ENCODE peak calls at places on chromosomes 3 and 15, in five cellular contexts. One of them, this sample, is unnamed.

GRCh38 chr15:31488437-31489204 is 162.0 kb downstream of the KLF13 start:
- DNase-seq in gastrocnemius medialis: peak
- DNase-seq in IMR-90: peak
- DNase-seq in cardiac muscle cell: peak
- DNase-seq in uterus: peak
- DNase-seq in this sample: no peak

GRCh38 chr15:66907826-66908502 is 157.4 kb upstream of the SMAD3 start:
- DNase-seq in uterus: no peak
- DNase-seq in gastrocnemius medialis: peak
- DNase-seq in cardiac muscle cell: peak
- DNase-seq in IMR-90: peak
- DNase-seq in this sample: peak

GRCh38 chr15:35060591-35060990 is 24.5 kb downstream of the NANOGP8 start:
- DNase-seq in gastrocnemius medialis: no peak
- DNase-seq in uterus: no peak
- DNase-seq in cardiac muscle cell: no peak
- DNase-seq in IMR-90: no peak
- DNase-seq in this sample: no peak

GRCh38 chr3:7095116-7095515 is 234.2 kb downstream of the GRM7 start:
- DNase-seq in cardiac muscle cell: no peak
- DNase-seq in gastrocnemius medialis: no peak
- DNase-seq in uterus: no peak
- DNase-seq in IMR-90: no peak
- DNase-seq in this sample: no peak

GRCh38 chr3:195260286-195260905 is 10.6 kb downstream of the XXYLT1 start:
- DNase-seq in uterus: no peak
- DNase-seq in cardiac muscle cell: no peak
- DNase-seq in gastrocnemius medialis: peak
- DNase-seq in IMR-90: no peak
- DNase-seq in this sample: no peak

GRCh38 chr3:98540346-98540745 is 8.6 kb downstream of the GPR15 start:
- DNase-seq in uterus: no peak
- DNase-seq in cardiac muscle cell: no peak
- DNase-seq in IMR-90: no peak
- DNase-seq in gastrocnemius medialis: no peak
- DNase-seq in this sample: no peak

GRCh38 chr15:99507016-99507731 is 58.6 kb upstream of the MEF2A start:
- DNase-seq in IMR-90: peak
- DNase-seq in gastrocnemius medialis: peak
- DNase-seq in cardiac muscle cell: peak
- DNase-seq in uterus: peak
- DNase-seq in this sample: peak

GRCh38 chr3:187208159-187208558 is 10.9 kb downstream of the RTP1 start:
- DNase-seq in cardiac muscle cell: peak
- DNase-seq in uterus: no peak
- DNase-seq in IMR-90: peak
- DNase-seq in gastrocnemius medialis: no peak
- DNase-seq in this sample: no peak

GRCh38 chr15:63860161-63860954 is 26.6 kb upstream of the HERC1 start:
- DNase-seq in gastrocnemius medialis: no peak
- DNase-seq in IMR-90: no peak
- DNase-seq in cardiac muscle cell: no peak
- DNase-seq in uterus: no peak
- DNase-seq in this sample: no peak

GRCh38 chr3:137762674-137763593 is 1.2 kb upstream of the SOX14 start:
- DNase-seq in IMR-90: no peak
- DNase-seq in cardiac muscle cell: no peak
- DNase-seq in uterus: no peak
- DNase-seq in gastrocnemius medialis: no peak
- DNase-seq in this sample: no peak

GRCh38 chr3:142961539-142961938 is 1.9 kb downstream of the PAQR9 start:
- DNase-seq in uterus: no peak
- DNase-seq in gastrocnemius medialis: no peak
- DNase-seq in IMR-90: no peak
- DNase-seq in cardiac muscle cell: no peak
- DNase-seq in this sample: no peak

GRCh38 chr3:142500211-142500610 is 52.4 kb upstream of the XRN1 start:
- DNase-seq in cardiac muscle cell: no peak
- DNase-seq in uterus: no peak
- DNase-seq in gastrocnemius medialis: no peak
- DNase-seq in IMR-90: peak
- DNase-seq in this sample: no peak

GRCh38 chr3:143083781-143084180 is 35.8 kb upstream of the CHST2 start:
- DNase-seq in uterus: no peak
- DNase-seq in gastrocnemius medialis: no peak
- DNase-seq in IMR-90: no peak
- DNase-seq in cardiac muscle cell: no peak
- DNase-seq in this sample: no peak

GRCh38 chr3:73955671-73956070 is 330.9 kb upstream of the PDZRN3 start:
- DNase-seq in IMR-90: no peak
- DNase-seq in gastrocnemius medialis: no peak
- DNase-seq in uterus: no peak
- DNase-seq in cardiac muscle cell: no peak
- DNase-seq in this sample: no peak

GRCh38 chr3:38168151-38168987 is 3.0 kb downstream of the OXSR1 start:
- DNase-seq in IMR-90: peak
- DNase-seq in uterus: no peak
- DNase-seq in cardiac muscle cell: peak
- DNase-seq in gastrocnemius medialis: no peak
- DNase-seq in this sample: no peak

GRCh38 chr3:49723301-49723630 is 485 bp downstream of the GMPPB start:
- DNase-seq in gastrocnemius medialis: peak
- DNase-seq in cardiac muscle cell: peak
- DNase-seq in uterus: peak
- DNase-seq in IMR-90: peak
- DNase-seq in this sample: peak

GRCh38 chr15:25179673-25180511 is 225.1 kb downstream of the SNRPN start:
- DNase-seq in gastrocnemius medialis: no peak
- DNase-seq in uterus: peak
- DNase-seq in cardiac muscle cell: no peak
- DNase-seq in IMR-90: no peak
- DNase-seq in this sample: peak

GRCh38 chr3:188712257-188712924 is 459.4 kb upstream of the TPRG1 start:
- DNase-seq in IMR-90: peak
- DNase-seq in uterus: no peak
- DNase-seq in cardiac muscle cell: peak
- DNase-seq in gastrocnemius medialis: no peak
- DNase-seq in this sample: no peak

GRCh38 chr15:101528108-101528916 is 38.8 kb upstream of the PCSK6 start:
- DNase-seq in uterus: peak
- DNase-seq in gastrocnemius medialis: peak
- DNase-seq in cardiac muscle cell: peak
- DNase-seq in IMR-90: no peak
- DNase-seq in this sample: peak

GRCh38 chr3:41424543-41425300 is 225.4 kb downstream of the CTNNB1 start:
- DNase-seq in cardiac muscle cell: no peak
- DNase-seq in gastrocnemius medialis: no peak
- DNase-seq in uterus: no peak
- DNase-seq in IMR-90: no peak
- DNase-seq in this sample: no peak

GRCh38 chr3:187750041-187750512 is 4.8 kb upstream of the BCL6 start:
- DNase-seq in gastrocnemius medialis: peak
- DNase-seq in uterus: no peak
- DNase-seq in cardiac muscle cell: peak
- DNase-seq in IMR-90: peak
- DNase-seq in this sample: no peak

GRCh38 chr15:63712828-63713520 is 115.8 kb downstream of the FBXL22 start:
- DNase-seq in uterus: no peak
- DNase-seq in cardiac muscle cell: no peak
- DNase-seq in IMR-90: no peak
- DNase-seq in gastrocnemius medialis: no peak
- DNase-seq in this sample: no peak

GRCh38 chr15:84846269-84846668 is 29.1 kb downstream of the ALPK3 start:
- DNase-seq in cardiac muscle cell: no peak
- DNase-seq in uterus: no peak
- DNase-seq in gastrocnemius medialis: no peak
- DNase-seq in IMR-90: no peak
- DNase-seq in this sample: no peak

GRCh38 chr3:127853681-127854080 is 31.4 kb upstream of the MGLL start:
- DNase-seq in IMR-90: no peak
- DNase-seq in cardiac muscle cell: no peak
- DNase-seq in gastrocnemius medialis: no peak
- DNase-seq in uterus: no peak
- DNase-seq in this sample: no peak

GRCh38 chr3:127676456-127676855 is 3.7 kb downstream of the ABTB1 start:
- DNase-seq in gastrocnemius medialis: peak
- DNase-seq in uterus: no peak
- DNase-seq in cardiac muscle cell: no peak
- DNase-seq in IMR-90: no peak
- DNase-seq in this sample: no peak

GRCh38 chr3:101259485-101260341 is 60.7 kb downstream of the IMPG2 start:
- DNase-seq in IMR-90: no peak
- DNase-seq in gastrocnemius medialis: no peak
- DNase-seq in uterus: no peak
- DNase-seq in cardiac muscle cell: no peak
- DNase-seq in this sample: no peak

GRCh38 chr3:66803206-66803605 is 194.9 kb upstream of the KBTBD8 start:
- DNase-seq in IMR-90: no peak
- DNase-seq in uterus: no peak
- DNase-seq in gastrocnemius medialis: no peak
- DNase-seq in cardiac muscle cell: no peak
- DNase-seq in this sample: no peak
- TF ChIP-seq CTCF in IMR-90: peak
- TF ChIP-seq CTCF in uterus: no peak
- TF ChIP-seq CTCF in gastrocnemius medialis: no peak
- TF ChIP-seq CTCF in cardiac muscle cell: peak
- TF ChIP-seq CTCF in this sample: no peak

GRCh38 chr15:75127186-75127585 is 74.5 kb upstream of the C15orf39 start:
- DNase-seq in gastrocnemius medialis: no peak
- DNase-seq in uterus: no peak
- DNase-seq in cardiac muscle cell: no peak
- DNase-seq in IMR-90: no peak
- DNase-seq in this sample: no peak
- H3K27ac ChIP-seq in gastrocnemius medialis: no peak
- H3K27ac ChIP-seq in uterus: no peak
- H3K27ac ChIP-seq in cardiac muscle cell: no peak
- H3K27ac ChIP-seq in IMR-90: no peak
- H3K27ac ChIP-seq in this sample: no peak

GRCh38 chr3:147422226-147422933 is 13.2 kb downstream of the ZIC1 start:
- DNase-seq in gastrocnemius medialis: no peak
- DNase-seq in uterus: no peak
- DNase-seq in cardiac muscle cell: no peak
- DNase-seq in IMR-90: no peak
- DNase-seq in this sample: no peak
- H3K4me3 ChIP-seq in gastrocnemius medialis: no peak
- H3K4me3 ChIP-seq in uterus: no peak
- H3K4me3 ChIP-seq in cardiac muscle cell: no peak
- H3K4me3 ChIP-seq in IMR-90: no peak
- H3K4me3 ChIP-seq in this sample: no peak

GRCh38 chr3:25962255-25962654 is 172.4 kb downstream of the OXSM start:
- DNase-seq in cardiac muscle cell: no peak
- DNase-seq in uterus: no peak
- DNase-seq in gastrocnemius medialis: no peak
- DNase-seq in IMR-90: no peak
- DNase-seq in this sample: no peak
- TF ChIP-seq CTCF in cardiac muscle cell: no peak
- TF ChIP-seq CTCF in uterus: no peak
- TF ChIP-seq CTCF in gastrocnemius medialis: no peak
- TF ChIP-seq CTCF in IMR-90: no peak
- TF ChIP-seq CTCF in this sample: no peak

DNA sequence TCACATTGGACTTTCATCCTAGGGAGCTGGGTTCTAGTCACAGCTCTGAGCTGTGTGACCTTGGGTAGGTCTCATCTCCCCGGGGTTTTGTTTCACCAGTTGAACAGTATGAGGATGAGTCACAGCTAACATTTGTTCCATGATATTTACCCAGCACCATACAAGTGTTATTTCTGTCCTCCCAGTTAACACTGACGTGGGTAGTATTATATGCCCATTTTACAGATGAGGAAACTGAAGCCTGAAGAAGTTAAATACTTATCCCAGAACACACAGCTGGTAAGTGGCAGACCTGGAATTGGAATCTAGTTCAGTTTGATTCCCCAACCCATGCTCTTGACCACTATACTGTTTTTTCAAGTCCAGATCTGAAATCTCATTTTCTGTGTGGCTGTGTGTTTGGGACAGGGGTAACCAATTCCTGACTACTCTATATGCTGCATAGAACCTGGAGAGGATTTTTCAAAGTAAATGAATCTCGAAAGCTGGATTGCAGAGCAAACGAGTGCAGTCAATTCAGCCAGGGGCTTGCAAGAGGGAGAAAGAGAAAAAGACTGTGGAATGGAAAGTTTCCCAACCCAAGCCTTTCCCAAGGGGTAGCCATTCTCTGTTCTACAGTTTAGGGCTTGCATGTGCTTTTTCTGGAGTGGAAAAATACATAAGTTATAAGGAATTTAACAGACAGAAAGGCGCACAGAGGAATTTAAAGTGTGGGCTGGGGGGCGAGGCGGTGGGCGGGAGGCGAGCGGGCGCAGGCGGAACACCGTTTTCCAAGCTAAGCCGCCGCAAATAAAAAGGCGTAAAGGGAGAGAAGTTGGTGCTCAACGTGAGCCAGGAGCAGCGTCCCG is 684 bp upstream of the RARB start:
- DNase-seq in cardiac muscle cell: peak
- DNase-seq in IMR-90: no peak
- DNase-seq in gastrocnemius medialis: no peak
- DNase-seq in uterus: no peak
- DNase-seq in this sample: no peak
- H3K27ac ChIP-seq in cardiac muscle cell: peak
- H3K27ac ChIP-seq in IMR-90: no peak
- H3K27ac ChIP-seq in gastrocnemius medialis: peak
- H3K27ac ChIP-seq in uterus: peak
- H3K27ac ChIP-seq in this sample: peak

DNA sequence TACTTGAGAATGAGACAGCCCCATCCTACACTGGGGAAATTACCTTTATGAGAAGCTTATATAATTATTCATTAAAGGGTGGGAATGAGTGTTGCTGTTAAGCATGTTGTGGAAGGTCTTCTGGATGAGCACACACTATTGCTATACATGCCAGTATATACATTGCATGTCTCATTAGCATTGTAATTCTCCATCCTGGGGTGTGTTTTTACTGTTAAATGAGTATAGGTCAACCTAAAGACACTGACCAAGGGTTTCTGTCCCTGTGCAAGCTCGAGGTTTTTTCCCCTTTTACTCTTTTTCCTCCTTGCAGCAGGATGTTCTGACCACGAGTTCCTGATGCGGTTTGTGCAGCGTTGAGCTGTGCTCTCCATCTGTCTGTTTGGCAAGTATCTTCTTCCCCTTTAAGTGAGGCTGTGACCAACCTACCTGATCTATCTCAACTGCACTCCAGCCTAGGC is 7.2 kb upstream of the IVD start:
- DNase-seq in uterus: no peak
- DNase-seq in cardiac muscle cell: no peak
- DNase-seq in IMR-90: no peak
- DNase-seq in gastrocnemius medialis: no peak
- DNase-seq in this sample: no peak
- H3K4me3 ChIP-seq in uterus: no peak
- H3K4me3 ChIP-seq in cardiac muscle cell: no peak
- H3K4me3 ChIP-seq in IMR-90: no peak
- H3K4me3 ChIP-seq in gastrocnemius medialis: no peak
- H3K4me3 ChIP-seq in this sample: no peak

DNA sequence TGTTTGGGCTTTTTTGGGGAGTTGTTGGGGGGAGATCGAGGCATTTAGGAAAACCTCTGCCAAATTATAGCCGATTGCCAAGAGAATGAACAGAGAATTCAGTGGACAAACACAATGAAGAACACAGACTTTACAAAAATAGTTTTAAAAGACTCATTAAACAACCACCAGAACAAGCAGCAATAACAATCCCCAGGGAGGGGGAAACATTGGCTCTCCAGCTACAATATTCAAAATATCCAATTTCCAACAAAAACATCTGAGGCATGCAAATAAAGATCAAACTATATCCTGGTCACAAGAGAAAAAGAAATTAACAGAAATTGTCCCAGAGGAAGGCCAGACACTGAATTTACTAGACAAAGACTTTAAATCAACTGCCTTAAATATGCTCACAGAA is 24.5 kb upstream of the ANKRD28 start:
- DNase-seq in cardiac muscle cell: no peak
- DNase-seq in uterus: no peak
- DNase-seq in IMR-90: no peak
- DNase-seq in gastrocnemius medialis: no peak
- DNase-seq in this sample: no peak
- TF ChIP-seq CTCF in cardiac muscle cell: no peak
- TF ChIP-seq CTCF in uterus: no peak
- TF ChIP-seq CTCF in IMR-90: no peak
- TF ChIP-seq CTCF in gastrocnemius medialis: no peak
- TF ChIP-seq CTCF in this sample: no peak